ENCODE peak calls at places on chromosomes 1 and 21, in eight cellular contexts. One of them, this sample, is unnamed.

GRCh38 chr1:152044386-152044785 is 7.6 kb upstream of the S100A11 start:
- DNase-seq in M059J: no peak
- DNase-seq in GM13976: no peak
- DNase-seq in stimulated activated CD4-positive, alpha-beta T cell treated with anti-CD3 and anti-CD28 coated beads, Interleukin-12 subunit alpha, Interleukin-12 subunit beta, amount 100 ng/mL, for 4 hours: no peak
- DNase-seq in skeletal muscle cell: no peak
- DNase-seq in NCI-H69: no peak
- DNase-seq in colonic mucosa: no peak
- DNase-seq in NCI-H748 treated with DMSO at 0.1 percent for 48 hours: no peak
- DNase-seq in this sample: no peak

GRCh38 chr21:41622831-41623548 is 115.0 kb upstream of the TMPRSS2 start:
- DNase-seq in M059J: peak; percentile 81
- DNase-seq in GM13976: no peak
- DNase-seq in stimulated activated CD4-positive, alpha-beta T cell treated with anti-CD3 and anti-CD28 coated beads, Interleukin-12 subunit alpha, Interleukin-12 subunit beta, amount 100 ng/mL, for 4 hours: peak; percentile 3
- DNase-seq in skeletal muscle cell: no peak
- DNase-seq in NCI-H69: no peak
- DNase-seq in colonic mucosa: no peak
- DNase-seq in NCI-H748 treated with DMSO at 0.1 percent for 48 hours: no peak
- DNase-seq in this sample: no peak

GRCh38 chr1:69846267-69846666 is 278.5 kb downstream of the LRRC7 start:
- DNase-seq in M059J: no peak
- DNase-seq in GM13976: no peak
- DNase-seq in stimulated activated CD4-positive, alpha-beta T cell treated with anti-CD3 and anti-CD28 coated beads, Interleukin-12 subunit alpha, Interleukin-12 subunit beta, amount 100 ng/mL, for 4 hours: no peak
- DNase-seq in skeletal muscle cell: no peak
- DNase-seq in NCI-H69: no peak
- DNase-seq in colonic mucosa: no peak
- DNase-seq in NCI-H748 treated with DMSO at 0.1 percent for 48 hours: no peak
- DNase-seq in this sample: no peak

GRCh38 chr1:53975861-53976260 is 29.7 kb downstream of the LRRC42 start:
- DNase-seq in M059J: no peak
- DNase-seq in GM13976: no peak
- DNase-seq in stimulated activated CD4-positive, alpha-beta T cell treated with anti-CD3 and anti-CD28 coated beads, Interleukin-12 subunit alpha, Interleukin-12 subunit beta, amount 100 ng/mL, for 4 hours: no peak
- DNase-seq in skeletal muscle cell: no peak
- DNase-seq in NCI-H69: no peak
- DNase-seq in colonic mucosa: no peak
- DNase-seq in NCI-H748 treated with DMSO at 0.1 percent for 48 hours: no peak
- DNase-seq in this sample: no peak

GRCh38 chr1:41762777-41763176 is 155.9 kb downstream of the HIVEP3 start:
- DNase-seq in M059J: no peak
- DNase-seq in GM13976: no peak
- DNase-seq in stimulated activated CD4-positive, alpha-beta T cell treated with anti-CD3 and anti-CD28 coated beads, Interleukin-12 subunit alpha, Interleukin-12 subunit beta, amount 100 ng/mL, for 4 hours: no peak
- DNase-seq in skeletal muscle cell: no peak
- DNase-seq in NCI-H69: no peak
- DNase-seq in colonic mucosa: no peak
- DNase-seq in NCI-H748 treated with DMSO at 0.1 percent for 48 hours: no peak
- DNase-seq in this sample: no peak

GRCh38 chr1:77538956-77539509 is 143.4 kb downstream of the ZZZ3 start:
- DNase-seq in M059J: peak; percentile 92
- DNase-seq in GM13976: no peak
- DNase-seq in stimulated activated CD4-positive, alpha-beta T cell treated with anti-CD3 and anti-CD28 coated beads, Interleukin-12 subunit alpha, Interleukin-12 subunit beta, amount 100 ng/mL, for 4 hours: no peak
- DNase-seq in skeletal muscle cell: peak; percentile 85
- DNase-seq in NCI-H69: peak; percentile 65
- DNase-seq in colonic mucosa: no peak
- DNase-seq in NCI-H748 treated with DMSO at 0.1 percent for 48 hours: no peak
- DNase-seq in this sample: peak; percentile 81

GRCh38 chr1:229579101-229579651 is 20.7 kb upstream of the ABCB10 start:
- DNase-seq in M059J: peak; percentile 39
- DNase-seq in GM13976: peak; percentile 67
- DNase-seq in stimulated activated CD4-positive, alpha-beta T cell treated with anti-CD3 and anti-CD28 coated beads, Interleukin-12 subunit alpha, Interleukin-12 subunit beta, amount 100 ng/mL, for 4 hours: no peak
- DNase-seq in skeletal muscle cell: no peak
- DNase-seq in NCI-H69: peak; percentile 95
- DNase-seq in colonic mucosa: no peak
- DNase-seq in NCI-H748 treated with DMSO at 0.1 percent for 48 hours: peak; percentile 10
- DNase-seq in this sample: no peak

GRCh38 chr1:117045644-117046043 is 14.5 kb upstream of the TTF2 start:
- DNase-seq in M059J: no peak
- DNase-seq in GM13976: no peak
- DNase-seq in stimulated activated CD4-positive, alpha-beta T cell treated with anti-CD3 and anti-CD28 coated beads, Interleukin-12 subunit alpha, Interleukin-12 subunit beta, amount 100 ng/mL, for 4 hours: no peak
- DNase-seq in skeletal muscle cell: peak; percentile 71
- DNase-seq in NCI-H69: peak; percentile 43
- DNase-seq in colonic mucosa: no peak
- DNase-seq in NCI-H748 treated with DMSO at 0.1 percent for 48 hours: no peak
- DNase-seq in this sample: no peak

GRCh38 chr1:197464039-197464438 is 196.0 kb downstream of the CRB1 start:
- DNase-seq in M059J: peak; percentile 34
- DNase-seq in GM13976: no peak
- DNase-seq in stimulated activated CD4-positive, alpha-beta T cell treated with anti-CD3 and anti-CD28 coated beads, Interleukin-12 subunit alpha, Interleukin-12 subunit beta, amount 100 ng/mL, for 4 hours: no peak
- DNase-seq in skeletal muscle cell: peak; percentile 97
- DNase-seq in NCI-H69: peak; percentile 98
- DNase-seq in colonic mucosa: no peak
- DNase-seq in NCI-H748 treated with DMSO at 0.1 percent for 48 hours: no peak
- DNase-seq in this sample: no peak

GRCh38 chr1:230548357-230548756 is 93.9 kb upstream of the COG2 start:
- DNase-seq in M059J: no peak
- DNase-seq in GM13976: no peak
- DNase-seq in stimulated activated CD4-positive, alpha-beta T cell treated with anti-CD3 and anti-CD28 coated beads, Interleukin-12 subunit alpha, Interleukin-12 subunit beta, amount 100 ng/mL, for 4 hours: no peak
- DNase-seq in skeletal muscle cell: no peak
- DNase-seq in NCI-H69: peak; percentile 52
- DNase-seq in colonic mucosa: peak; percentile 32
- DNase-seq in NCI-H748 treated with DMSO at 0.1 percent for 48 hours: no peak
- DNase-seq in this sample: no peak

GRCh38 chr1:185734929-185735666 is 907 bp downstream of the HMCN1 start:
- DNase-seq in M059J: no peak
- DNase-seq in GM13976: no peak
- DNase-seq in stimulated activated CD4-positive, alpha-beta T cell treated with anti-CD3 and anti-CD28 coated beads, Interleukin-12 subunit alpha, Interleukin-12 subunit beta, amount 100 ng/mL, for 4 hours: no peak
- DNase-seq in skeletal muscle cell: no peak
- DNase-seq in NCI-H69: no peak
- DNase-seq in colonic mucosa: no peak
- DNase-seq in NCI-H748 treated with DMSO at 0.1 percent for 48 hours: no peak
- DNase-seq in this sample: no peak

GRCh38 chr1:86753700-86754099 is 49.3 kb downstream of the SH3GLB1 start:
- DNase-seq in M059J: peak; percentile 57
- DNase-seq in GM13976: no peak
- DNase-seq in stimulated activated CD4-positive, alpha-beta T cell treated with anti-CD3 and anti-CD28 coated beads, Interleukin-12 subunit alpha, Interleukin-12 subunit beta, amount 100 ng/mL, for 4 hours: no peak
- DNase-seq in skeletal muscle cell: no peak
- DNase-seq in NCI-H69: peak; percentile 75
- DNase-seq in colonic mucosa: no peak
- DNase-seq in NCI-H748 treated with DMSO at 0.1 percent for 48 hours: peak; percentile 44
- DNase-seq in this sample: no peak

GRCh38 chr1:7373936-7374760 is 396.9 kb upstream of the VAMP3 start:
- DNase-seq in M059J: peak; percentile 68
- DNase-seq in GM13976: no peak
- DNase-seq in stimulated activated CD4-positive, alpha-beta T cell treated with anti-CD3 and anti-CD28 coated beads, Interleukin-12 subunit alpha, Interleukin-12 subunit beta, amount 100 ng/mL, for 4 hours: no peak
- DNase-seq in skeletal muscle cell: no peak
- DNase-seq in NCI-H69: no peak
- DNase-seq in colonic mucosa: no peak
- DNase-seq in NCI-H748 treated with DMSO at 0.1 percent for 48 hours: no peak
- DNase-seq in this sample: no peak

GRCh38 chr1:24309762-24310485 is 9.2 kb upstream of the GRHL3 start:
- DNase-seq in M059J: peak; percentile 76
- DNase-seq in GM13976: no peak
- DNase-seq in stimulated activated CD4-positive, alpha-beta T cell treated with anti-CD3 and anti-CD28 coated beads, Interleukin-12 subunit alpha, Interleukin-12 subunit beta, amount 100 ng/mL, for 4 hours: no peak
- DNase-seq in skeletal muscle cell: no peak
- DNase-seq in NCI-H69: no peak
- DNase-seq in colonic mucosa: no peak
- DNase-seq in NCI-H748 treated with DMSO at 0.1 percent for 48 hours: no peak
- DNase-seq in this sample: no peak

GRCh38 chr21:17458279-17458678 is 54.6 kb upstream of the CXADR start:
- DNase-seq in M059J: no peak
- DNase-seq in GM13976: no peak
- DNase-seq in stimulated activated CD4-positive, alpha-beta T cell treated with anti-CD3 and anti-CD28 coated beads, Interleukin-12 subunit alpha, Interleukin-12 subunit beta, amount 100 ng/mL, for 4 hours: no peak
- DNase-seq in skeletal muscle cell: no peak
- DNase-seq in NCI-H69: no peak
- DNase-seq in colonic mucosa: peak; percentile 7
- DNase-seq in NCI-H748 treated with DMSO at 0.1 percent for 48 hours: no peak
- DNase-seq in this sample: no peak

GRCh38 chr1:209743145-209743482 is 12.7 kb upstream of the TRAF3IP3 start:
- DNase-seq in M059J: peak; percentile 81
- DNase-seq in GM13976: no peak
- DNase-seq in stimulated activated CD4-positive, alpha-beta T cell treated with anti-CD3 and anti-CD28 coated beads, Interleukin-12 subunit alpha, Interleukin-12 subunit beta, amount 100 ng/mL, for 4 hours: no peak
- DNase-seq in skeletal muscle cell: peak; percentile 91
- DNase-seq in NCI-H69: peak; percentile 81
- DNase-seq in colonic mucosa: no peak
- DNase-seq in NCI-H748 treated with DMSO at 0.1 percent for 48 hours: no peak
- DNase-seq in this sample: peak; percentile 20

GRCh38 chr1:161908264-161908663 is 115.4 kb downstream of the OLFML2B start:
- DNase-seq in M059J: no peak
- DNase-seq in GM13976: no peak
- DNase-seq in stimulated activated CD4-positive, alpha-beta T cell treated with anti-CD3 and anti-CD28 coated beads, Interleukin-12 subunit alpha, Interleukin-12 subunit beta, amount 100 ng/mL, for 4 hours: no peak
- DNase-seq in skeletal muscle cell: no peak
- DNase-seq in NCI-H69: no peak
- DNase-seq in colonic mucosa: no peak
- DNase-seq in NCI-H748 treated with DMSO at 0.1 percent for 48 hours: no peak
- DNase-seq in this sample: no peak

GRCh38 chr1:227273557-227273956 is 44.7 kb downstream of the CDC42BPA start:
- DNase-seq in M059J: peak; percentile 45
- DNase-seq in GM13976: no peak
- DNase-seq in stimulated activated CD4-positive, alpha-beta T cell treated with anti-CD3 and anti-CD28 coated beads, Interleukin-12 subunit alpha, Interleukin-12 subunit beta, amount 100 ng/mL, for 4 hours: no peak
- DNase-seq in skeletal muscle cell: no peak
- DNase-seq in NCI-H69: no peak
- DNase-seq in colonic mucosa: peak; percentile 22
- DNase-seq in NCI-H748 treated with DMSO at 0.1 percent for 48 hours: no peak
- DNase-seq in this sample: no peak

This sample was measured in non-pigmented ciliary epithelial cell.